ENCODE peak calls at places on chromosomes 16 and 17, in nine cellular contexts. One of them, this sample, is unnamed.

GRCh38 chr17:59627269-59627668 is 7.6 kb downstream of the CLTC start:
- DNase-seq in fibroblast of the aortic adventitia: no peak
- DNase-seq in dorsolateral prefrontal cortex: no peak
- DNase-seq in A549: no peak
- DNase-seq in left ventricle myocardium inferior: no peak
- DNase-seq in fibroblast of lung: peak; percentile 85
- DNase-seq in lung: no peak
- DNase-seq in spleen: no peak
- DNase-seq in PC-9: no peak
- DNase-seq in this sample: no peak

GRCh38 chr17:32720671-32721070 is 156.3 kb downstream of the MYO1D start:
- DNase-seq in dorsolateral prefrontal cortex: no peak
- DNase-seq in fibroblast of lung: no peak
- DNase-seq in left ventricle myocardium inferior: no peak
- DNase-seq in fibroblast of the aortic adventitia: no peak
- DNase-seq in PC-9: no peak
- DNase-seq in A549: no peak
- DNase-seq in lung: no peak
- DNase-seq in spleen: no peak
- DNase-seq in this sample: no peak

GRCh38 chr16:5509794-5510193 is 412.2 kb upstream of the EEF2KMT start:
- DNase-seq in fibroblast of lung: no peak
- DNase-seq in A549: no peak
- DNase-seq in lung: peak; percentile 38
- DNase-seq in PC-9: no peak
- DNase-seq in dorsolateral prefrontal cortex: no peak
- DNase-seq in left ventricle myocardium inferior: no peak
- DNase-seq in fibroblast of the aortic adventitia: no peak
- DNase-seq in spleen: no peak
- DNase-seq in this sample: no peak

GRCh38 chr17:3929764-3930163 is 13.5 kb upstream of the P2RX1 start:
- DNase-seq in spleen: no peak
- DNase-seq in lung: no peak
- DNase-seq in PC-9: no peak
- DNase-seq in fibroblast of the aortic adventitia: no peak
- DNase-seq in dorsolateral prefrontal cortex: no peak
- DNase-seq in A549: no peak
- DNase-seq in fibroblast of lung: no peak
- DNase-seq in left ventricle myocardium inferior: no peak
- DNase-seq in this sample: no peak

GRCh38 chr17:43967251-43967875 is 13.6 kb upstream of the PYY start:
- DNase-seq in left ventricle myocardium inferior: no peak
- DNase-seq in fibroblast of the aortic adventitia: no peak
- DNase-seq in PC-9: no peak
- DNase-seq in dorsolateral prefrontal cortex: no peak
- DNase-seq in lung: no peak
- DNase-seq in A549: no peak
- DNase-seq in fibroblast of lung: no peak
- DNase-seq in spleen: no peak
- DNase-seq in this sample: no peak

GRCh38 chr16:27431773-27432599 is 30.0 kb downstream of the IL21R start:
- DNase-seq in left ventricle myocardium inferior: no peak
- DNase-seq in fibroblast of the aortic adventitia: no peak
- DNase-seq in fibroblast of lung: no peak
- DNase-seq in lung: peak; percentile 17
- DNase-seq in dorsolateral prefrontal cortex: no peak
- DNase-seq in spleen: peak; percentile 34
- DNase-seq in PC-9: no peak
- DNase-seq in A549: no peak
- DNase-seq in this sample: no peak

GRCh38 chr17:79317916-79318315 is 243.3 kb downstream of the ENGASE start:
- DNase-seq in fibroblast of the aortic adventitia: no peak
- DNase-seq in dorsolateral prefrontal cortex: no peak
- DNase-seq in A549: no peak
- DNase-seq in fibroblast of lung: no peak
- DNase-seq in left ventricle myocardium inferior: no peak
- DNase-seq in spleen: no peak
- DNase-seq in PC-9: no peak
- DNase-seq in lung: no peak
- DNase-seq in this sample: no peak

GRCh38 chr17:18185391-18185790 is 1.8 kb downstream of the ALKBH5 start:
- DNase-seq in fibroblast of the aortic adventitia: peak; percentile 60
- DNase-seq in spleen: no peak
- DNase-seq in A549: no peak
- DNase-seq in PC-9: no peak
- DNase-seq in fibroblast of lung: peak; percentile 68
- DNase-seq in dorsolateral prefrontal cortex: no peak
- DNase-seq in left ventricle myocardium inferior: no peak
- DNase-seq in lung: no peak
- DNase-seq in this sample: no peak

GRCh38 chr17:45008191-45008590 is 40.1 kb upstream of the C1QL1 start:
- DNase-seq in A549: no peak
- DNase-seq in PC-9: no peak
- DNase-seq in left ventricle myocardium inferior: no peak
- DNase-seq in lung: no peak
- DNase-seq in dorsolateral prefrontal cortex: no peak
- DNase-seq in fibroblast of lung: no peak
- DNase-seq in fibroblast of the aortic adventitia: no peak
- DNase-seq in spleen: no peak
- DNase-seq in this sample: no peak

GRCh38 chr17:21113106-21113690 is 13.6 kb upstream of the DHRS7B start:
- DNase-seq in A549: no peak
- DNase-seq in dorsolateral prefrontal cortex: no peak
- DNase-seq in PC-9: no peak
- DNase-seq in fibroblast of the aortic adventitia: no peak
- DNase-seq in spleen: no peak
- DNase-seq in fibroblast of lung: no peak
- DNase-seq in left ventricle myocardium inferior: no peak
- DNase-seq in lung: no peak
- DNase-seq in this sample: no peak

GRCh38 chr16:24972608-24973220 is 42.5 kb downstream of the ARHGAP17 start:
- DNase-seq in lung: no peak
- DNase-seq in left ventricle myocardium inferior: no peak
- DNase-seq in spleen: no peak
- DNase-seq in fibroblast of lung: no peak
- DNase-seq in dorsolateral prefrontal cortex: no peak
- DNase-seq in A549: no peak
- DNase-seq in fibroblast of the aortic adventitia: no peak
- DNase-seq in PC-9: peak; percentile 43
- DNase-seq in this sample: no peak

GRCh38 chr16:87570938-87571867 is 31.1 kb upstream of the JPH3 start:
- DNase-seq in spleen: no peak
- DNase-seq in left ventricle myocardium inferior: peak; percentile 47
- DNase-seq in fibroblast of lung: peak; percentile 75
- DNase-seq in lung: peak; percentile 60
- DNase-seq in A549: peak; percentile 76
- DNase-seq in fibroblast of the aortic adventitia: peak; percentile 77
- DNase-seq in dorsolateral prefrontal cortex: no peak
- DNase-seq in PC-9: peak; percentile 36
- DNase-seq in this sample: peak; percentile 80

GRCh38 chr17:4333041-4333440 is 33.4 kb downstream of the UBE2G1 start:
- DNase-seq in left ventricle myocardium inferior: no peak
- DNase-seq in fibroblast of the aortic adventitia: no peak
- DNase-seq in PC-9: no peak
- DNase-seq in fibroblast of lung: no peak
- DNase-seq in dorsolateral prefrontal cortex: no peak
- DNase-seq in A549: no peak
- DNase-seq in lung: no peak
- DNase-seq in spleen: no peak
- DNase-seq in this sample: no peak

GRCh38 chr17:12302711-12303110 is 282.0 kb downstream of the MAP2K4 start:
- DNase-seq in PC-9: no peak
- DNase-seq in fibroblast of lung: no peak
- DNase-seq in A549: no peak
- DNase-seq in fibroblast of the aortic adventitia: no peak
- DNase-seq in lung: no peak
- DNase-seq in dorsolateral prefrontal cortex: no peak
- DNase-seq in spleen: no peak
- DNase-seq in left ventricle myocardium inferior: no peak
- DNase-seq in this sample: no peak

GRCh38 chr17:15649861-15650391 is 30.4 kb upstream of the FBXW10B start:
- DNase-seq in fibroblast of lung: peak; percentile 56
- DNase-seq in fibroblast of the aortic adventitia: peak; percentile 62
- DNase-seq in PC-9: peak; percentile 79
- DNase-seq in dorsolateral prefrontal cortex: no peak
- DNase-seq in A549: peak; percentile 55
- DNase-seq in lung: peak; percentile 52
- DNase-seq in spleen: no peak
- DNase-seq in left ventricle myocardium inferior: no peak
- DNase-seq in this sample: peak; percentile 49

GRCh38 chr17:75626496-75627038 is 6.7 kb upstream of the SMIM5 start:
- DNase-seq in spleen: no peak
- DNase-seq in lung: no peak
- DNase-seq in left ventricle myocardium inferior: no peak
- DNase-seq in fibroblast of the aortic adventitia: no peak
- DNase-seq in PC-9: no peak
- DNase-seq in fibroblast of lung: no peak
- DNase-seq in A549: no peak
- DNase-seq in dorsolateral prefrontal cortex: no peak
- DNase-seq in this sample: no peak

GRCh38 chr17:57783338-57783742 is 38.2 kb upstream of the CCDC182 start:
- DNase-seq in lung: peak; percentile 61
- DNase-seq in left ventricle myocardium inferior: peak; percentile 70
- DNase-seq in PC-9: no peak
- DNase-seq in fibroblast of the aortic adventitia: peak; percentile 4
- DNase-seq in fibroblast of lung: peak; percentile 22
- DNase-seq in A549: peak; percentile 66
- DNase-seq in spleen: peak; percentile 91
- DNase-seq in dorsolateral prefrontal cortex: peak; percentile 56
- DNase-seq in this sample: peak; percentile 79

GRCh38 chr16:89711601-89712475 is 8.9 kb downstream of the VPS9D1 start:
- DNase-seq in fibroblast of lung: peak; percentile 71
- DNase-seq in left ventricle myocardium inferior: no peak
- DNase-seq in dorsolateral prefrontal cortex: no peak
- DNase-seq in lung: peak; percentile 46
- DNase-seq in fibroblast of the aortic adventitia: peak; percentile 37
- DNase-seq in spleen: peak; percentile 90
- DNase-seq in A549: peak; percentile 81
- DNase-seq in PC-9: peak; percentile 44
- DNase-seq in this sample: peak; percentile 75

GRCh38 chr16:81841709-81842108 is 62.6 kb downstream of the PLCG2 start:
- DNase-seq in spleen: no peak
- DNase-seq in fibroblast of the aortic adventitia: no peak
- DNase-seq in dorsolateral prefrontal cortex: no peak
- DNase-seq in fibroblast of lung: no peak
- DNase-seq in left ventricle myocardium inferior: no peak
- DNase-seq in A549: no peak
- DNase-seq in lung: no peak
- DNase-seq in PC-9: no peak
- DNase-seq in this sample: no peak

GRCh38 chr16:84854759-84855158 is 35.0 kb downstream of the CRISPLD2 start:
- DNase-seq in A549: no peak
- DNase-seq in PC-9: no peak
- DNase-seq in fibroblast of lung: peak; percentile 76
- DNase-seq in dorsolateral prefrontal cortex: no peak
- DNase-seq in lung: no peak
- DNase-seq in spleen: no peak
- DNase-seq in fibroblast of the aortic adventitia: no peak
- DNase-seq in left ventricle myocardium inferior: no peak
- DNase-seq in this sample: no peak

GRCh38 chr17:38561416-38562214 is 44.1 kb downstream of the SRCIN1 start:
- DNase-seq in PC-9: no peak
- DNase-seq in fibroblast of lung: no peak
- DNase-seq in fibroblast of the aortic adventitia: no peak
- DNase-seq in A549: no peak
- DNase-seq in spleen: no peak
- DNase-seq in dorsolateral prefrontal cortex: no peak
- DNase-seq in lung: no peak
- DNase-seq in left ventricle myocardium inferior: no peak
- DNase-seq in this sample: no peak
- TF ChIP-seq CTCF in PC-9: no peak
- TF ChIP-seq CTCF in fibroblast of lung: no peak
- TF ChIP-seq CTCF in fibroblast of the aortic adventitia: no peak
- TF ChIP-seq CTCF in A549: no peak
- TF ChIP-seq CTCF in spleen: no peak
- TF ChIP-seq CTCF in dorsolateral prefrontal cortex: no peak
- TF ChIP-seq CTCF in lung: no peak
- TF ChIP-seq CTCF in left ventricle myocardium inferior: no peak
- TF ChIP-seq CTCF in this sample: no peak

DNA sequence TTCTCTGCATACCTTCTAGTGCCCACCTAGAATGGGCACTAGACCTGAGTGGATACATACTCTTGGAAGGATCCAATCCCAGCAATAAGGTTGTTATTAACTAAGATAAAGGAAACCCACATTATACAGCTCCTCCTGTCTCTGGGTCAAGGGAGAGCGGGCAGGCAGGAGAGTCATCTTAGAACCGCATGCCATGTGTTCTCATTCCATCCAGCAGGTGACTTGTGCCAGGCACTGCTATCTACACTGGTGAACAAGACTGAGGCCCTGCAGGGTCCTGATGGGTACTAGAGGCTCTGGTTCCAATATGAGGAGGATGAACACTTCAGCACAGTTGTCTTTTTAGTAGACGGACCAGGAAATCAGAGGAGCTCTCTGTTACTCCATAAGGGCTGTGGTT is 5.9 kb upstream of the CD300H start:
- DNase-seq in lung: no peak
- DNase-seq in A549: peak; percentile 46
- DNase-seq in dorsolateral prefrontal cortex: no peak
- DNase-seq in fibroblast of lung: no peak
- DNase-seq in spleen: no peak
- DNase-seq in fibroblast of the aortic adventitia: no peak
- DNase-seq in PC-9: no peak
- DNase-seq in left ventricle myocardium inferior: no peak
- DNase-seq in this sample: no peak
- TF ChIP-seq CTCF in lung: no peak
- TF ChIP-seq CTCF in A549: no peak
- TF ChIP-seq CTCF in dorsolateral prefrontal cortex: no peak
- TF ChIP-seq CTCF in fibroblast of lung: no peak
- TF ChIP-seq CTCF in spleen: no peak
- TF ChIP-seq CTCF in fibroblast of the aortic adventitia: no peak
- TF ChIP-seq CTCF in PC-9: no peak
- TF ChIP-seq CTCF in left ventricle myocardium inferior: no peak
- TF ChIP-seq CTCF in this sample: no peak

DNA sequence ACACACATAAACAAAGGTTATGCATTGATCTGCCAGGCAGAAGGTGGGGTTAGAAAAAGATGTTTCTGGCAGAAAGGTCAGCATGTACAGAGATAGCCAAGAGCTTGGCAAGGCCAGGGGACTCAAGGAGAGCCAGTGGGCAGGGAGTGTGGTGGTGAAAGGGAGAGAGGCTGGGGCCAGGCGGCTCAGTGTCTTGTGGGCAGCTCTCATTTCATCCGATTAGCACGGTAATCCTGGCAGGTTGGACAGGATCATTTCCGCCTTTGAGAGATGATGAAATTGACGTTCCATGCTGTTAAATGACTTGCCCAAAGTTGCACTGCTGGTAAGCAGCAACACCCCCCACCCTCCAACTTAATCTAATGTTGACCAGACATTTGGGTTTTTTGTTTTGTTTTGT is 3.6 kb downstream of the CHD9 start:
- DNase-seq in dorsolateral prefrontal cortex: no peak
- DNase-seq in fibroblast of the aortic adventitia: no peak
- DNase-seq in PC-9: no peak
- DNase-seq in A549: no peak
- DNase-seq in left ventricle myocardium inferior: no peak
- DNase-seq in lung: no peak
- DNase-seq in spleen: no peak
- DNase-seq in fibroblast of lung: no peak
- DNase-seq in this sample: no peak
- TF ChIP-seq CTCF in dorsolateral prefrontal cortex: no peak
- TF ChIP-seq CTCF in fibroblast of the aortic adventitia: no peak
- TF ChIP-seq CTCF in PC-9: no peak
- TF ChIP-seq CTCF in A549: no peak
- TF ChIP-seq CTCF in left ventricle myocardium inferior: no peak
- TF ChIP-seq CTCF in lung: no peak
- TF ChIP-seq CTCF in spleen: no peak
- TF ChIP-seq CTCF in fibroblast of lung: no peak
- TF ChIP-seq CTCF in this sample: no peak

GRCh38 chr17:31517524-31517923 is 126.0 kb downstream of the RAB11FIP4 start:
- DNase-seq in fibroblast of the aortic adventitia: no peak
- DNase-seq in dorsolateral prefrontal cortex: no peak
- DNase-seq in left ventricle myocardium inferior: no peak
- DNase-seq in A549: peak; percentile 34
- DNase-seq in spleen: peak; percentile 67
- DNase-seq in PC-9: no peak
- DNase-seq in fibroblast of lung: no peak
- DNase-seq in lung: no peak
- DNase-seq in this sample: peak; percentile 43
- TF ChIP-seq CTCF in fibroblast of the aortic adventitia: peak; percentile 8
- TF ChIP-seq CTCF in dorsolateral prefrontal cortex: peak; percentile 35
- TF ChIP-seq CTCF in left ventricle myocardium inferior: peak; percentile 53
- TF ChIP-seq CTCF in A549: peak; percentile 35
- TF ChIP-seq CTCF in spleen: peak; percentile 6
- TF ChIP-seq CTCF in PC-9: peak; percentile 65
- TF ChIP-seq CTCF in fibroblast of lung: peak; percentile 12
- TF ChIP-seq CTCF in lung: no peak
- TF ChIP-seq CTCF in this sample: peak; percentile 32